ENCODE peak calls at places on chromosome 9, in nine cellular contexts. W is NCI-H2029 treated with DMSO at 0.1 percent for 48 hours, H is psoas muscle, P is anterior cingulate cortex, G is NCI-H1694 treated with DMSO at 0.1 percent for 48 hours, J is germinal center, U is nephron progenitor cell, N is Calu3, D is progenitor cell of endocrine pancreas. M is an unnamed sample.

GRCh38 chr9:18393340-18394130 is 80.4 kb upstream of the ADAMTSL1 start:
- DNase-seq in W (peak; percentile 92), H (no peak), P (no peak), G (peak; percentile 28), J (no peak), U (no peak), N (peak; percentile 72), D (no peak), M (peak; percentile 11)

GRCh38 chr9:116152941-116153764 is 438 bp upstream of the PAPPA start:
- DNase-seq in W (no peak), H (no peak), P (no peak), G (no peak), J (no peak), U (peak; percentile 16), N (no peak), D (no peak), M (no peak)

GRCh38 chr9:74521009-74521408 is 23.9 kb downstream of the RORB start:
- DNase-seq in W (no peak), H (no peak), P (no peak), G (no peak), J (no peak), U (no peak), N (no peak), D (no peak), M (no peak)

GRCh38 chr9:33447404-33448158 is at the start of gene AQP3:
- DNase-seq in W (no peak), H (peak; percentile 81), P (peak; percentile 24), G (peak; percentile 75), J (peak; percentile 77), U (peak; percentile 82), N (peak; percentile 70), D (peak; percentile 36), M (no peak)

GRCh38 chr9:134725605-134725940 is 84.0 kb downstream of the COL5A1 start:
- DNase-seq in W (no peak), H (no peak), P (no peak), G (no peak), J (no peak), U (no peak), N (no peak), D (no peak), M (no peak)

GRCh38 chr9:136947955-136948510 is 3.0 kb downstream of the C8G start:
- DNase-seq in W (no peak), H (peak; percentile 79), P (no peak), G (no peak), J (no peak), U (peak; percentile 73), N (peak; percentile 65), D (no peak), M (peak; percentile 38)

GRCh38 chr9:19171271-19171670 is 44.0 kb upstream of the PLIN2 start:
- DNase-seq in W (no peak), H (no peak), P (no peak), G (no peak), J (no peak), U (no peak), N (no peak), D (no peak), M (no peak)

GRCh38 chr9:336039-336438 is 121.4 kb downstream of the DOCK8 start:
- DNase-seq in W (no peak), H (no peak), P (no peak), G (no peak), J (no peak), U (no peak), N (no peak), D (peak; percentile 19), M (no peak)

GRCh38 chr9:137960496-137960895 is 82.9 kb downstream of the CACNA1B start:
- DNase-seq in W (no peak), H (peak; percentile 18), P (no peak), G (no peak), J (peak; percentile 16), U (no peak), N (no peak), D (no peak), M (no peak)

GRCh38 chr9:7185612-7186011 is 427.8 kb downstream of the KDM4C start:
- DNase-seq in W (no peak), H (no peak), P (no peak), G (no peak), J (no peak), U (no peak), N (peak; percentile 16), D (no peak), M (no peak)

GRCh38 chr9:82593436-82593835 is 469.5 kb downstream of the RASEF start:
- DNase-seq in W (no peak), H (no peak), P (no peak), G (no peak), J (no peak), U (no peak), N (no peak), D (no peak), M (no peak)

GRCh38 chr9:92961627-92962302 is 14.4 kb downstream of the FGD3 start:
- DNase-seq in W (no peak), H (no peak), P (no peak), G (no peak), J (no peak), U (no peak), N (no peak), D (no peak), M (no peak)

GRCh38 chr9:3887798-3888495 is 362.1 kb upstream of the RFX3 start:
- DNase-seq in W (no peak), H (no peak), P (no peak), G (no peak), J (no peak), U (no peak), N (no peak), D (no peak), M (no peak)

GRCh38 chr9:93061791-93062299 is 3.3 kb downstream of the SUSD3 start:
- DNase-seq in W (no peak), H (no peak), P (no peak), G (no peak), J (peak; percentile 91), U (no peak), N (peak; percentile 7), D (no peak), M (no peak)

GRCh38 chr9:135480071-135480941 is 724 bp downstream of the PPP1R26 start:
- DNase-seq in W (no peak), H (no peak), P (no peak), G (no peak), J (peak; percentile 19), U (peak; percentile 60), N (peak; percentile 42), D (no peak), M (no peak)

GRCh38 chr9:631596-631995 is 209.9 kb upstream of the DMRT1 start:
- DNase-seq in W (no peak), H (no peak), P (no peak), G (no peak), J (no peak), U (no peak), N (no peak), D (no peak), M (no peak)

GRCh38 chr9:109466623-109467590 is 31.2 kb downstream of the PTPN3 start:
- DNase-seq in W (no peak), H (no peak), P (no peak), G (no peak), J (no peak), U (no peak), N (no peak), D (no peak), M (no peak)

GRCh38 chr9:69485466-69485865 is 160.5 kb downstream of the ENTREP1 start:
- DNase-seq in W (no peak), H (no peak), P (no peak), G (no peak), J (no peak), U (no peak), N (no peak), D (no peak), M (no peak)

GRCh38 chr9:10661994-10662393 is 49.2 kb upstream of the PTPRD start:
- DNase-seq in W (no peak), H (no peak), P (no peak), G (no peak), J (no peak), U (no peak), N (no peak), D (no peak), M (no peak)

GRCh38 chr9:93670208-93671029 is 94.0 kb downstream of the PHF2 start:
- DNase-seq in W (no peak), H (peak; percentile 57), P (no peak), G (no peak), J (no peak), U (peak; percentile 41), N (no peak), D (peak; percentile 5), M (no peak)

GRCh38 chr9:5326893-5327548 is 12.7 kb downstream of the RLN1 start:
- DNase-seq in W (no peak), H (no peak), P (no peak), G (no peak), J (no peak), U (peak; percentile 38), N (no peak), D (peak; percentile 66), M (no peak)

GRCh38 chr9:75811692-75812091 is 78.8 kb upstream of the PCSK5 start:
- DNase-seq in W (no peak), H (no peak), P (no peak), G (no peak), J (no peak), U (no peak), N (no peak), D (no peak), M (no peak)

GRCh38 chr9:101968392-101968791 is 229.9 kb upstream of the GRIN3A start:
- DNase-seq in W (no peak), H (no peak), P (no peak), G (no peak), J (no peak), U (no peak), N (no peak), D (no peak), M (no peak)

GRCh38 chr9:123102380-123103113 is 69.1 kb downstream of the GPR21 start:
- DNase-seq in W (no peak), H (no peak), P (no peak), G (no peak), J (no peak), U (no peak), N (no peak), D (no peak), M (peak; percentile 29)

GRCh38 chr9:14214693-14215092 is 99.2 kb downstream of the NFIB start:
- DNase-seq in W (no peak), H (no peak), P (no peak), G (no peak), J (no peak), U (no peak), N (no peak), D (no peak), M (no peak)

GRCh38 chr9:71552480-71552879 is 215.8 kb downstream of the CEMIP2 start:
- DNase-seq in W (no peak), H (no peak), P (no peak), G (peak; percentile 1), J (no peak), U (peak; percentile 42), N (peak; percentile 9), D (peak; percentile 9), M (no peak)

GRCh38 chr9:113446323-113446740 is 17.2 kb upstream of the RGS3 start:
- DNase-seq in W (peak; percentile 19), H (no peak), P (no peak), G (peak; percentile 40), J (peak; percentile 47), U (no peak), N (no peak), D (no peak), M (peak; percentile 72)

GRCh38 chr9:3437031-3437430 is 88.8 kb downstream of the RFX3 start:
- DNase-seq in W (no peak), H (no peak), P (no peak), G (peak; percentile 74), J (no peak), U (no peak), N (no peak), D (no peak), M (no peak)

GRCh38 chr9:130825051-130825651 is 9.9 kb upstream of the ABL1 start:
- DNase-seq in W (no peak), H (no peak), P (no peak), G (no peak), J (no peak), U (peak; percentile 46), N (no peak), D (no peak), M (no peak)

GRCh38 chr9:130150779-130151381 is 21.3 kb upstream of the NCS1 start:
- DNase-seq in W (no peak), H (no peak), P (no peak), G (no peak), J (no peak), U (no peak), N (no peak), D (no peak), M (no peak)

M was measured in hippocampal formation.